ENCODE peak calls at places on chromosome 1, in eight cellular contexts. N is GM23248; X is upper lobe of right lung; Y is colonic mucosa; E is CD4-positive, alpha-beta T cell; A is H9; V is body of pancreas; K is heart left ventricle. U is an unnamed sample.

GRCh38 chr1:29122662-29122986 is 1.1 kb downstream of the TMEM200B start:
- DNase-seq in N (peak; percentile 96), X (peak; percentile 70), Y (peak; percentile 40), E (no peak), A (no peak), V (peak; percentile 32), K (peak; percentile 71), U (no peak)

GRCh38 chr1:110007458-110007857 is 22.9 kb downstream of the AHCYL1 start:
- DNase-seq in N (no peak), X (no peak), Y (no peak), E (no peak), A (no peak), V (no peak), K (no peak), U (no peak)

GRCh38 chr1:23194119-23194984 is 22.9 kb downstream of the HTR1D start:
- DNase-seq in N (peak; percentile 97), X (no peak), Y (no peak), E (no peak), A (no peak), V (no peak), K (no peak), U (no peak)

GRCh38 chr1:168082008-168082876 is 54.5 kb downstream of the GPR161 start:
- DNase-seq in N (peak; percentile 90), X (peak; percentile 78), Y (peak; percentile 81), E (peak; percentile 59), A (peak; percentile 90), V (peak; percentile 80), K (peak; percentile 67), U (peak; percentile 66)

GRCh38 chr1:34115233-34115632 is 49.8 kb downstream of the CSMD2 start:
- DNase-seq in N (peak; percentile 15), X (no peak), Y (no peak), E (no peak), A (no peak), V (no peak), K (no peak), U (no peak)

GRCh38 chr1:175499595-175500367 is 243.6 kb downstream of the TNR start:
- DNase-seq in N (no peak), X (no peak), Y (no peak), E (no peak), A (no peak), V (no peak), K (no peak), U (no peak)

GRCh38 chr1:67683306-67683705 is 1.7 kb upstream of the GADD45A start:
- DNase-seq in N (peak; percentile 84), X (no peak), Y (no peak), E (no peak), A (no peak), V (no peak), K (no peak), U (no peak)

GRCh38 chr1:245026252-245026651 is 128.5 kb upstream of the KIF26B start:
- DNase-seq in N (no peak), X (no peak), Y (no peak), E (no peak), A (no peak), V (no peak), K (no peak), U (no peak)

GRCh38 chr1:50735443-50735842 is 224.6 kb downstream of the FAF1 start:
- DNase-seq in N (peak; percentile 55), X (no peak), Y (no peak), E (no peak), A (no peak), V (no peak), K (no peak), U (no peak)

GRCh38 chr1:45566722-45567121 is 16.1 kb downstream of the AKR1A1 start:
- DNase-seq in N (no peak), X (peak; percentile 73), Y (peak; percentile 24), E (no peak), A (no peak), V (peak; percentile 18), K (peak; percentile 73), U (no peak)

GRCh38 chr1:71031426-71031825 is 16.2 kb downstream of the PTGER3 start:
- DNase-seq in N (peak; percentile 60), X (no peak), Y (no peak), E (no peak), A (no peak), V (no peak), K (no peak), U (no peak)

GRCh38 chr1:20233866-20234265 is 47.5 kb upstream of the PLA2G2C start:
- DNase-seq in N (no peak), X (no peak), Y (no peak), E (no peak), A (no peak), V (no peak), K (no peak), U (no peak)

GRCh38 chr1:153677718-153678518 is 570 bp upstream of the NPR1 start:
- DNase-seq in N (peak; percentile 69), X (no peak), Y (peak; percentile 49), E (peak; percentile 27), A (peak; percentile 77), V (peak; percentile 64), K (peak; percentile 50), U (no peak)

GRCh38 chr1:5620418-5620817 is 371.8 kb downstream of the NPHP4 start:
- DNase-seq in N (no peak), X (no peak), Y (no peak), E (no peak), A (no peak), V (no peak), K (no peak), U (no peak)
- H3K27ac ChIP-seq in N (no peak overlapping the region), X (no peak overlapping the region), Y (no peak overlapping the region), E (no peak overlapping the region), A (no peak overlapping the region), V (no peak overlapping the region), K (no peak overlapping the region), U (no peak overlapping the region)

GRCh38 chr1:5754817-5755551 is 237.2 kb downstream of the NPHP4 start:
- DNase-seq in N (no peak), X (no peak), Y (no peak), E (no peak), A (no peak), V (no peak), K (no peak), U (no peak)

GRCh38 chr1:5752715-5753330 is 239.4 kb downstream of the NPHP4 start:
- DNase-seq in N (no peak), X (peak; percentile 60), Y (no peak), E (no peak), A (no peak), V (no peak), K (no peak), U (no peak)

GRCh38 chr1:5755552-5756125 is 236.6 kb downstream of the NPHP4 start:
- DNase-seq in N (no peak), X (no peak), Y (no peak), E (no peak), A (no peak), V (no peak), K (no peak), U (no peak)

GRCh38 chr1:5753431-5754078 is 238.7 kb downstream of the NPHP4 start:
- DNase-seq in N (no peak), X (no peak), Y (no peak), E (no peak), A (no peak), V (no peak), K (no peak), U (no peak)

DNA sequence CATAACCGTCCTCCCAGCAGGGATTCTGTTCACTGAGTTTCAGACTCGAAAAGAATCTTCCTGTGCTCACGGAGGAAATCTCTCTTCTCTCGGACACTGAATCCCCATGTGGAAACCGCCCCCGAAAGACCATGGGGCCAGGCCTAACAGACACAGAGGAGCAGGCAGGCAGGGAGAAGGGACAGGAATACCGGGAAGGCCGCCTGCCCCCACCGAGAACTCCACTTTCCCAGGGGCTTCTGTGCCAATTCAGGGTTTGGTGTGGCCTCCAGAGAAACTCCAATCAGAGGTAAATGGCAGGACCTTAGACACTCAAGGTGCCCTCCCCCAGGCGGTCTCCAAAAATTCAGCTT is 238.2 kb downstream of the NPHP4 start:
- DNase-seq in N (no peak), X (no peak), Y (no peak), E (no peak), A (no peak), V (no peak), K (no peak), U (no peak)
- H3K9me3 ChIP-seq in N (no peaks in the 10 kb centered on the region), X (no peaks in the 10 kb centered on the region), Y (no peaks in the 10 kb centered on the region), E (no peaks in the 10 kb centered on the region), A (no peaks in the 10 kb centered on the region), V (no peaks in the 10 kb centered on the region), K (no peaks in the 10 kb centered on the region), U (no peaks in the 10 kb centered on the region)

GRCh38 chr1:117054068-117054467 is 6.1 kb upstream of the TTF2 start:
- DNase-seq in N (no peak), X (no peak), Y (no peak), E (no peak), A (no peak), V (no peak), K (no peak), U (no peak)
- H3K27ac ChIP-seq in N (no peak overlapping the region), X (no peak overlapping the region), Y (no peak overlapping the region), E (no peak overlapping the region), A (no peak overlapping the region), V (no peak overlapping the region), K (no peak overlapping the region), U (no peak overlapping the region)

GRCh38 chr1:143651350-143651992 is 320.3 kb downstream of the FAM72C start:
- DNase-seq in N (no peak), X (no peak), Y (no peak), E (no peak), A (no peak), V (no peak), K (no peak), U (no peak)
- H3K9me3 ChIP-seq in N (no peaks in the 10 kb centered on the region), X (no peaks in the 10 kb centered on the region), Y (no peaks in the 10 kb centered on the region), E (no peaks in the 10 kb centered on the region), A (peaks cover 91% of the 10 kb centered on the region), V (no peaks in the 10 kb centered on the region), K (no peaks in the 10 kb centered on the region), U (peaks cover 2% of the 10 kb centered on the region)

GRCh38 chr1:182602945-182603645 is 1.1 kb downstream of the RGS16 start:
- DNase-seq in N (peak; percentile 41), X (peak; percentile 70), Y (no peak), E (no peak), A (no peak), V (no peak), K (no peak), U (no peak)

GRCh38 chr1:182600745-182601415 is 3.3 kb downstream of the RGS16 start:
- DNase-seq in N (no peak), X (no peak), Y (no peak), E (no peak), A (no peak), V (no peak), K (no peak), U (no peak)

GRCh38 chr1:182600036-182600713 is 4.0 kb downstream of the RGS16 start:
- DNase-seq in N (no peak), X (no peak), Y (no peak), E (no peak), A (no peak), V (no peak), K (no peak), U (no peak)

GRCh38 chr1:182601926-182602325 is 2.3 kb downstream of the RGS16 start:
- DNase-seq in N (no peak), X (no peak), Y (no peak), E (no peak), A (no peak), V (no peak), K (no peak), U (no peak)

DNA sequence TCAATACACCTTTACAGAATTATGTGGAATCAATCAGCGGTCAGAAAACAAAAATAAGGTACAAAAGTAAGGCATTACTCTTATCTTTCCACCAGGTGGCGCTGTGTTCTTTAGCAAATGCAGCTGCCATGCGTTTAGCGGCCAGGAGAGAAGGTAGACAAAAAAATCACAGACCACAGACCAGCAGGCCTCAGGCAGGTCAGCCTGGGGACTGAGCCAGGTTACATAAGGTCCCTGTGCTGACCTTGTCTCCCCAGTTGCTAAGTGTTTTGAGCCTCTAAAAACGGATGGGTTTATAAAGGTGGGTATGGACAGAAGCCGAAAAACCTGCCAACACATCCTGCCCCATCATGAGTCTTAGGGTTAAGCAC is 2.8 kb downstream of the RGS16 start:
- DNase-seq in N (peak; percentile 89), X (peak; percentile 69), Y (peak; percentile 71), E (peak; percentile 57), A (peak; percentile 79), V (peak; percentile 77), K (peak; percentile 74), U (no peak)
- H3K27ac ChIP-seq in N (no peak overlapping the region), X (peak overlapping the region; percentile 85), Y (no peak overlapping the region), E (no peak overlapping the region), A (no peak overlapping the region), V (peak overlapping the region; percentile 18), K (no peak overlapping the region), U (no peak overlapping the region)

U was measured in iPS DF 6.9.